ENCODE peak calls at places on chromosomes 5 and 9, in nine cellular contexts. One of them, this sample, is unnamed.

GRCh38 chr5:133129192-133129748 is 77.5 kb downstream of the HSPA4 start:
- DNase-seq in HT1080: no peak
- DNase-seq in GM04503: no peak
- DNase-seq in neural crest cell: no peak
- DNase-seq in T1000: no peak
- DNase-seq in CD8-positive, alpha-beta T cell: no peak
- DNase-seq in mammary epithelial cell: no peak
- DNase-seq in activated T-cell treated with anti-CD3 and anti-CD28 coated beads for 48 hours: no peak
- DNase-seq in lower leg skin: no peak
- DNase-seq in this sample: no peak

GRCh38 chr5:171513591-171513990 is 94.1 kb downstream of the FGF18 start:
- DNase-seq in HT1080: no peak
- DNase-seq in GM04503: no peak
- DNase-seq in neural crest cell: no peak
- DNase-seq in T1000: no peak
- DNase-seq in CD8-positive, alpha-beta T cell: no peak
- DNase-seq in mammary epithelial cell: no peak
- DNase-seq in activated T-cell treated with anti-CD3 and anti-CD28 coated beads for 48 hours: no peak
- DNase-seq in lower leg skin: no peak
- DNase-seq in this sample: no peak

GRCh38 chr5:134555223-134555790 is 29.8 kb downstream of the JADE2 start:
- DNase-seq in HT1080: no peak
- DNase-seq in GM04503: no peak
- DNase-seq in neural crest cell: no peak
- DNase-seq in T1000: no peak
- DNase-seq in CD8-positive, alpha-beta T cell: no peak
- DNase-seq in mammary epithelial cell: no peak
- DNase-seq in activated T-cell treated with anti-CD3 and anti-CD28 coated beads for 48 hours: no peak
- DNase-seq in lower leg skin: no peak
- DNase-seq in this sample: no peak

GRCh38 chr5:118311103-118311502 is 677.2 kb downstream of the DTWD2 start:
- DNase-seq in HT1080: no peak
- DNase-seq in GM04503: no peak
- DNase-seq in neural crest cell: no peak
- DNase-seq in T1000: no peak
- DNase-seq in CD8-positive, alpha-beta T cell: no peak
- DNase-seq in mammary epithelial cell: no peak
- DNase-seq in activated T-cell treated with anti-CD3 and anti-CD28 coated beads for 48 hours: no peak
- DNase-seq in lower leg skin: no peak
- DNase-seq in this sample: no peak

GRCh38 chr9:114224247-114224610 is 68.9 kb downstream of the COL27A1 start:
- DNase-seq in HT1080: peak
- DNase-seq in GM04503: no peak
- DNase-seq in neural crest cell: no peak
- DNase-seq in T1000: no peak
- DNase-seq in CD8-positive, alpha-beta T cell: no peak
- DNase-seq in mammary epithelial cell: peak
- DNase-seq in activated T-cell treated with anti-CD3 and anti-CD28 coated beads for 48 hours: no peak
- DNase-seq in lower leg skin: no peak
- DNase-seq in this sample: peak

GRCh38 chr5:174918655-174919054 is 194.3 kb downstream of the MSX2 start:
- DNase-seq in HT1080: no peak
- DNase-seq in GM04503: no peak
- DNase-seq in neural crest cell: no peak
- DNase-seq in T1000: no peak
- DNase-seq in CD8-positive, alpha-beta T cell: no peak
- DNase-seq in mammary epithelial cell: no peak
- DNase-seq in activated T-cell treated with anti-CD3 and anti-CD28 coated beads for 48 hours: no peak
- DNase-seq in lower leg skin: no peak
- DNase-seq in this sample: no peak

GRCh38 chr9:126569036-126569435 is 44.7 kb upstream of the LMX1B start:
- DNase-seq in HT1080: peak
- DNase-seq in GM04503: no peak
- DNase-seq in neural crest cell: no peak
- DNase-seq in T1000: no peak
- DNase-seq in CD8-positive, alpha-beta T cell: no peak
- DNase-seq in mammary epithelial cell: peak
- DNase-seq in activated T-cell treated with anti-CD3 and anti-CD28 coated beads for 48 hours: no peak
- DNase-seq in lower leg skin: no peak
- DNase-seq in this sample: no peak

GRCh38 chr9:118882674-118883073 is 486.6 kb downstream of the BRINP1 start:
- DNase-seq in HT1080: peak
- DNase-seq in GM04503: peak
- DNase-seq in neural crest cell: no peak
- DNase-seq in T1000: peak
- DNase-seq in CD8-positive, alpha-beta T cell: no peak
- DNase-seq in mammary epithelial cell: peak
- DNase-seq in activated T-cell treated with anti-CD3 and anti-CD28 coated beads for 48 hours: no peak
- DNase-seq in lower leg skin: no peak
- DNase-seq in this sample: peak

GRCh38 chr5:10595305-10595677 is 31.4 kb downstream of the ANKRD33B start:
- DNase-seq in HT1080: peak
- DNase-seq in GM04503: no peak
- DNase-seq in neural crest cell: no peak
- DNase-seq in T1000: no peak
- DNase-seq in CD8-positive, alpha-beta T cell: no peak
- DNase-seq in mammary epithelial cell: peak
- DNase-seq in activated T-cell treated with anti-CD3 and anti-CD28 coated beads for 48 hours: no peak
- DNase-seq in lower leg skin: no peak
- DNase-seq in this sample: peak

GRCh38 chr5:65830856-65831255 is 95.5 kb upstream of the ERBIN start:
- DNase-seq in HT1080: no peak
- DNase-seq in GM04503: no peak
- DNase-seq in neural crest cell: peak
- DNase-seq in T1000: no peak
- DNase-seq in CD8-positive, alpha-beta T cell: no peak
- DNase-seq in mammary epithelial cell: no peak
- DNase-seq in activated T-cell treated with anti-CD3 and anti-CD28 coated beads for 48 hours: no peak
- DNase-seq in lower leg skin: no peak
- DNase-seq in this sample: peak

GRCh38 chr5:147504001-147504400 is 5.9 kb downstream of the DPYSL3 start:
- DNase-seq in HT1080: no peak
- DNase-seq in GM04503: peak
- DNase-seq in neural crest cell: no peak
- DNase-seq in T1000: peak
- DNase-seq in CD8-positive, alpha-beta T cell: no peak
- DNase-seq in mammary epithelial cell: no peak
- DNase-seq in activated T-cell treated with anti-CD3 and anti-CD28 coated beads for 48 hours: no peak
- DNase-seq in lower leg skin: peak
- DNase-seq in this sample: no peak

GRCh38 chr5:132828846-132829494 is 1.5 kb downstream of the SHROOM1 start:
- DNase-seq in HT1080: no peak
- DNase-seq in GM04503: no peak
- DNase-seq in neural crest cell: no peak
- DNase-seq in T1000: no peak
- DNase-seq in CD8-positive, alpha-beta T cell: no peak
- DNase-seq in mammary epithelial cell: no peak
- DNase-seq in activated T-cell treated with anti-CD3 and anti-CD28 coated beads for 48 hours: no peak
- DNase-seq in lower leg skin: no peak
- DNase-seq in this sample: no peak

GRCh38 chr9:35070823-35071813 is 1.3 kb downstream of the VCP start:
- DNase-seq in HT1080: no peak
- DNase-seq in GM04503: no peak
- DNase-seq in neural crest cell: no peak
- DNase-seq in T1000: no peak
- DNase-seq in CD8-positive, alpha-beta T cell: no peak
- DNase-seq in mammary epithelial cell: peak
- DNase-seq in activated T-cell treated with anti-CD3 and anti-CD28 coated beads for 48 hours: no peak
- DNase-seq in lower leg skin: no peak
- DNase-seq in this sample: no peak

GRCh38 chr5:67537439-67538342 is 341.1 kb upstream of the CD180 start:
- DNase-seq in HT1080: peak
- DNase-seq in GM04503: no peak
- DNase-seq in neural crest cell: no peak
- DNase-seq in T1000: no peak
- DNase-seq in CD8-positive, alpha-beta T cell: no peak
- DNase-seq in mammary epithelial cell: peak
- DNase-seq in activated T-cell treated with anti-CD3 and anti-CD28 coated beads for 48 hours: no peak
- DNase-seq in lower leg skin: no peak
- DNase-seq in this sample: no peak

GRCh38 chr5:61933787-61934626 is 372.0 kb upstream of the KIF2A start:
- DNase-seq in HT1080: peak
- DNase-seq in GM04503: no peak
- DNase-seq in neural crest cell: peak
- DNase-seq in T1000: no peak
- DNase-seq in CD8-positive, alpha-beta T cell: no peak
- DNase-seq in mammary epithelial cell: peak
- DNase-seq in activated T-cell treated with anti-CD3 and anti-CD28 coated beads for 48 hours: peak
- DNase-seq in lower leg skin: peak
- DNase-seq in this sample: peak

GRCh38 chr9:109975574-109976327 is 195.8 kb downstream of the PALM2AKAP2 start:
- DNase-seq in HT1080: peak
- DNase-seq in GM04503: peak
- DNase-seq in neural crest cell: no peak
- DNase-seq in T1000: no peak
- DNase-seq in CD8-positive, alpha-beta T cell: no peak
- DNase-seq in mammary epithelial cell: no peak
- DNase-seq in activated T-cell treated with anti-CD3 and anti-CD28 coated beads for 48 hours: no peak
- DNase-seq in lower leg skin: no peak
- DNase-seq in this sample: no peak

GRCh38 chr9:125558453-125559084 is 148.4 kb downstream of the MAPKAP1 start:
- DNase-seq in HT1080: peak
- DNase-seq in GM04503: no peak
- DNase-seq in neural crest cell: peak
- DNase-seq in T1000: peak
- DNase-seq in CD8-positive, alpha-beta T cell: peak
- DNase-seq in mammary epithelial cell: peak
- DNase-seq in activated T-cell treated with anti-CD3 and anti-CD28 coated beads for 48 hours: peak
- DNase-seq in lower leg skin: peak
- DNase-seq in this sample: peak

GRCh38 chr9:131773911-131774379 is 34.1 kb upstream of the RAPGEF1 start:
- DNase-seq in HT1080: peak
- DNase-seq in GM04503: no peak
- DNase-seq in neural crest cell: peak
- DNase-seq in T1000: peak
- DNase-seq in CD8-positive, alpha-beta T cell: no peak
- DNase-seq in mammary epithelial cell: peak
- DNase-seq in activated T-cell treated with anti-CD3 and anti-CD28 coated beads for 48 hours: no peak
- DNase-seq in lower leg skin: no peak
- DNase-seq in this sample: peak

GRCh38 chr5:163531272-163531671 is 25.9 kb downstream of the MAT2B start:
- DNase-seq in HT1080: no peak
- DNase-seq in GM04503: no peak
- DNase-seq in neural crest cell: no peak
- DNase-seq in T1000: no peak
- DNase-seq in CD8-positive, alpha-beta T cell: no peak
- DNase-seq in mammary epithelial cell: no peak
- DNase-seq in activated T-cell treated with anti-CD3 and anti-CD28 coated beads for 48 hours: no peak
- DNase-seq in lower leg skin: no peak
- DNase-seq in this sample: no peak

GRCh38 chr5:165844571-165844970 is 2339.2 kb downstream of the MAT2B start:
- DNase-seq in HT1080: no peak
- DNase-seq in GM04503: no peak
- DNase-seq in neural crest cell: no peak
- DNase-seq in T1000: no peak
- DNase-seq in CD8-positive, alpha-beta T cell: no peak
- DNase-seq in mammary epithelial cell: no peak
- DNase-seq in activated T-cell treated with anti-CD3 and anti-CD28 coated beads for 48 hours: no peak
- DNase-seq in lower leg skin: no peak
- DNase-seq in this sample: no peak

GRCh38 chr5:181223729-181224389 is 778 bp downstream of the TRIM41 start:
- DNase-seq in HT1080: no peak
- DNase-seq in GM04503: no peak
- DNase-seq in neural crest cell: peak
- DNase-seq in T1000: no peak
- DNase-seq in CD8-positive, alpha-beta T cell: no peak
- DNase-seq in mammary epithelial cell: no peak
- DNase-seq in activated T-cell treated with anti-CD3 and anti-CD28 coated beads for 48 hours: no peak
- DNase-seq in lower leg skin: no peak
- DNase-seq in this sample: peak

GRCh38 chr9:133132174-133132573 is 11.1 kb upstream of the RALGDS start:
- DNase-seq in HT1080: no peak
- DNase-seq in GM04503: no peak
- DNase-seq in neural crest cell: no peak
- DNase-seq in T1000: no peak
- DNase-seq in CD8-positive, alpha-beta T cell: no peak
- DNase-seq in mammary epithelial cell: no peak
- DNase-seq in activated T-cell treated with anti-CD3 and anti-CD28 coated beads for 48 hours: no peak
- DNase-seq in lower leg skin: no peak
- DNase-seq in this sample: no peak

GRCh38 chr5:36491860-36492259 is 114.5 kb upstream of the SLC1A3 start:
- DNase-seq in HT1080: no peak
- DNase-seq in GM04503: no peak
- DNase-seq in neural crest cell: no peak
- DNase-seq in T1000: no peak
- DNase-seq in CD8-positive, alpha-beta T cell: no peak
- DNase-seq in mammary epithelial cell: no peak
- DNase-seq in activated T-cell treated with anti-CD3 and anti-CD28 coated beads for 48 hours: no peak
- DNase-seq in lower leg skin: peak
- DNase-seq in this sample: no peak

GRCh38 chr5:52811067-52811749 is 23.5 kb downstream of the ITGA1 start:
- DNase-seq in HT1080: peak
- DNase-seq in GM04503: no peak
- DNase-seq in neural crest cell: no peak
- DNase-seq in T1000: no peak
- DNase-seq in CD8-positive, alpha-beta T cell: no peak
- DNase-seq in mammary epithelial cell: peak
- DNase-seq in activated T-cell treated with anti-CD3 and anti-CD28 coated beads for 48 hours: no peak
- DNase-seq in lower leg skin: no peak
- DNase-seq in this sample: no peak

GRCh38 chr9:109542922-109543321 is 44.8 kb upstream of the PTPN3 start:
- DNase-seq in HT1080: no peak
- DNase-seq in GM04503: no peak
- DNase-seq in neural crest cell: no peak
- DNase-seq in T1000: no peak
- DNase-seq in CD8-positive, alpha-beta T cell: no peak
- DNase-seq in mammary epithelial cell: no peak
- DNase-seq in activated T-cell treated with anti-CD3 and anti-CD28 coated beads for 48 hours: no peak
- DNase-seq in lower leg skin: no peak
- DNase-seq in this sample: no peak

GRCh38 chr9:98195671-98196070 is 3.2 kb upstream of the CORO2A start:
- DNase-seq in HT1080: no peak
- DNase-seq in GM04503: no peak
- DNase-seq in neural crest cell: no peak
- DNase-seq in T1000: no peak
- DNase-seq in CD8-positive, alpha-beta T cell: no peak
- DNase-seq in mammary epithelial cell: no peak
- DNase-seq in activated T-cell treated with anti-CD3 and anti-CD28 coated beads for 48 hours: no peak
- DNase-seq in lower leg skin: no peak
- DNase-seq in this sample: peak

GRCh38 chr9:113781381-113781780 is 94.7 kb upstream of the ZNF618 start:
- DNase-seq in HT1080: no peak
- DNase-seq in GM04503: no peak
- DNase-seq in neural crest cell: no peak
- DNase-seq in T1000: no peak
- DNase-seq in CD8-positive, alpha-beta T cell: no peak
- DNase-seq in mammary epithelial cell: no peak
- DNase-seq in activated T-cell treated with anti-CD3 and anti-CD28 coated beads for 48 hours: no peak
- DNase-seq in lower leg skin: no peak
- DNase-seq in this sample: no peak

GRCh38 chr5:132098151-132098594 is 24.6 kb downstream of the CSF2 start:
- DNase-seq in HT1080: peak
- DNase-seq in GM04503: no peak
- DNase-seq in neural crest cell: no peak
- DNase-seq in T1000: no peak
- DNase-seq in CD8-positive, alpha-beta T cell: no peak
- DNase-seq in mammary epithelial cell: peak
- DNase-seq in activated T-cell treated with anti-CD3 and anti-CD28 coated beads for 48 hours: no peak
- DNase-seq in lower leg skin: no peak
- DNase-seq in this sample: no peak

GRCh38 chr9:128886211-128886826 is 4.4 kb downstream of the LRRC8A start:
- DNase-seq in HT1080: no peak
- DNase-seq in GM04503: no peak
- DNase-seq in neural crest cell: no peak
- DNase-seq in T1000: no peak
- DNase-seq in CD8-positive, alpha-beta T cell: no peak
- DNase-seq in mammary epithelial cell: peak
- DNase-seq in activated T-cell treated with anti-CD3 and anti-CD28 coated beads for 48 hours: no peak
- DNase-seq in lower leg skin: no peak
- DNase-seq in this sample: peak

GRCh38 chr9:132548971-132549649 is 33.3 kb upstream of the BARHL1 start:
- DNase-seq in HT1080: peak
- DNase-seq in GM04503: no peak
- DNase-seq in neural crest cell: no peak
- DNase-seq in T1000: no peak
- DNase-seq in CD8-positive, alpha-beta T cell: no peak
- DNase-seq in mammary epithelial cell: no peak
- DNase-seq in activated T-cell treated with anti-CD3 and anti-CD28 coated beads for 48 hours: no peak
- DNase-seq in lower leg skin: no peak
- DNase-seq in this sample: no peak

This sample was measured in SJCRH30.